ENCODE peak calls at places on chromosomes 1 and 21, in five cellular contexts. I, L, Z, G and B are unnamed samples.
A peak's percentile ranks its signal among the peaks of the same experiment; 100 is the strongest.

GRCh38 chr1:151314137-151314875 is 12.9 kb downstream of the PI4KB start:
- DNase-seq in Z (peak; percentile 86), I (peak; percentile 51), G (no peak), L (peak; percentile 81), B (peak; percentile 81)

GRCh38 chr1:95236784-95237575 is 3.0 kb downstream of the RWDD3 start:
- DNase-seq in G (no peak), Z (no peak), L (no peak), I (no peak), B (no peak)

GRCh38 chr1:233081686-233082085 is 131.3 kb downstream of the NTPCR start:
- DNase-seq in L (no peak), G (no peak), Z (no peak), I (no peak), B (no peak)

GRCh38 chr1:229440821-229441537 is 7.1 kb upstream of the ACTA1 start:
- DNase-seq in L (no peak), Z (no peak), I (no peak), G (no peak), B (no peak)

GRCh38 chr1:213082778-213083445 is 31.9 kb downstream of the RPS6KC1 start:
- DNase-seq in L (no peak), G (no peak), Z (no peak), I (no peak), B (no peak)

GRCh38 chr1:20632386-20632785 is 872 bp upstream of the PINK1 start:
- DNase-seq in Z (no peak), I (no peak), L (no peak), G (no peak), B (no peak)

GRCh38 chr21:9759972-9760371 is 761.4 kb upstream of the TPTE start:
- DNase-seq in I (no peak), G (no peak), L (no peak), Z (no peak), B (no peak)

GRCh38 chr1:108575241-108575850 is 15.4 kb downstream of the EEIG2 start:
- DNase-seq in L (no peak), I (no peak), G (no peak), Z (no peak), B (no peak)

GRCh38 chr1:231100393-231100792 is 60.3 kb upstream of the FAM89A start:
- DNase-seq in I (no peak), L (no peak), Z (no peak), G (no peak), B (no peak)

GRCh38 chr1:2052096-2052569 is 1.9 kb downstream of the PRKCZ start:
- DNase-seq in G (no peak), L (no peak), Z (no peak), I (no peak), B (no peak)

GRCh38 chr1:38953433-38953860 is 11.8 kb upstream of the RHBDL2 start:
- DNase-seq in I (no peak), Z (no peak), L (no peak), G (no peak), B (no peak)

GRCh38 chr1:181010789-181011188 is 11.9 kb downstream of the STX6 start:
- DNase-seq in L (no peak), Z (no peak), I (no peak), G (no peak), B (no peak)

GRCh38 chr21:35614412-35614901 is 445.9 kb downstream of the SETD4 start:
- DNase-seq in Z (no peak), I (no peak), G (no peak), L (no peak), B (no peak)

GRCh38 chr1:201511396-201511795 is 4.5 kb upstream of the CSRP1 start:
- DNase-seq in I (no peak), L (no peak), G (no peak), Z (no peak), B (no peak)

GRCh38 chr1:40774266-40774998 is 9.2 kb upstream of the KCNQ4 start:
- DNase-seq in Z (peak; percentile 58), I (no peak), L (no peak), G (peak; percentile 53), B (no peak)

GRCh38 chr1:240031009-240031408 is 60.7 kb upstream of the FMN2 start:
- DNase-seq in L (no peak), Z (no peak), I (no peak), G (no peak), B (no peak)

GRCh38 chr1:116819081-116819480 is 64.9 kb downstream of the CD2 start:
- DNase-seq in G (no peak), I (no peak), Z (no peak), L (no peak), B (no peak)

GRCh38 chr21:36929622-36930021 is 36.8 kb downstream of the HLCS start:
- DNase-seq in I (no peak), G (no peak), Z (no peak), L (no peak), B (peak; percentile 28)

GRCh38 chr1:8162168-8162567 is 136.1 kb upstream of the ERRFI1 start:
- DNase-seq in Z (no peak), G (no peak), L (no peak), I (no peak), B (no peak)

GRCh38 chr1:11156958-11157357 is 32.2 kb upstream of the ANGPTL7 start:
- DNase-seq in I (no peak), Z (no peak), L (no peak), G (no peak), B (no peak)

GRCh38 chr1:217563179-217563578 is 67.7 kb downstream of the GPATCH2 start:
- DNase-seq in Z (no peak), I (no peak), L (no peak), G (no peak), B (no peak)

GRCh38 chr1:55007626-55008025 is 8.9 kb downstream of the BSND start:
- DNase-seq in L (no peak), G (no peak), Z (no peak), I (no peak), B (no peak)

GRCh38 chr21:44958471-44959191 is 18.8 kb downstream of the SLX9 start:
- DNase-seq in Z (peak; percentile 85), I (peak; percentile 54), G (no peak), L (no peak), B (no peak)

GRCh38 chr21:41706678-41707077 is 60.2 kb downstream of the RIPK4 start:
- DNase-seq in I (no peak), L (no peak), Z (no peak), G (no peak), B (no peak)

GRCh38 chr1:10624256-10625050 is 149.7 kb downstream of the PEX14 start:
- DNase-seq in I (no peak), L (no peak), Z (no peak), G (no peak), B (no peak)

GRCh38 chr1:40078512-40079333 is 18.3 kb downstream of the PPT1 start:
- DNase-seq in G (peak; percentile 21), Z (no peak), I (no peak), L (no peak), B (no peak)

GRCh38 chr21:39020751-39021474 is 162.3 kb downstream of the PSMG1 start:
- DNase-seq in Z (peak; percentile 36), I (no peak), L (no peak), G (no peak), B (no peak)

GRCh38 chr1:204989266-204990058 is 53.5 kb upstream of the CNTN2 start:
- DNase-seq in L (peak; percentile 94), G (peak; percentile 14), Z (peak; percentile 61), I (no peak), B (peak; percentile 72)

GRCh38 chr21:45974073-45975016 is 7.2 kb upstream of the COL6A1 start:
- DNase-seq in L (peak; percentile 65), Z (peak; percentile 70), I (no peak), G (no peak), B (no peak)

GRCh38 chr1:30518186-30518585 is 205.2 kb downstream of the MATN1 start:
- DNase-seq in Z (no peak), G (no peak), L (no peak), I (no peak), B (no peak)

GRCh38 chr1:201127755-201128455 is 921 bp upstream of the ASCL5 start:
- DNase-seq in I (no peak), L (no peak), Z (no peak), G (no peak), B (no peak)

GRCh38 chr1:194825382-194825781 is 1639.0 kb upstream of the B3GALT2 start:
- DNase-seq in Z (no peak), L (no peak), G (no peak), I (no peak), B (no peak)

GRCh38 chr1:182259229-182259872 is 132.2 kb downstream of the GLUL start:
- DNase-seq in I (no peak), L (peak; percentile 54), G (peak; percentile 19), Z (peak; percentile 49), B (no peak)

GRCh38 chr1:147892731-147893214 is 9.8 kb upstream of the GJA8 start:
- DNase-seq in Z (no peak), G (peak; percentile 4), I (no peak), L (no peak), B (peak; percentile 1)

GRCh38 chr1:180131510-180131909 is 23.2 kb upstream of the QSOX1 start:
- DNase-seq in Z (no peak), I (no peak), G (no peak), L (no peak), B (no peak)

GRCh38 chr1:45410850-45411509 is 70.7 kb upstream of the MUTYH start:
- DNase-seq in G (no peak), L (no peak), Z (no peak), I (no peak), B (no peak)